ENCODE peak calls at places on chromosome X, in five cellular contexts. W, N, Y, M and U are unnamed samples.

GRCh38 chrX:65985922-65986588 is 53.8 kb downstream of the VSIG4 start:
- DNase-seq in W (peak), N (peak), Y (peak), M (peak), U (peak)

GRCh38 chrX:25858273-25858880 is 279.8 kb upstream of the MAGEB18 start:
- DNase-seq in W (peak), N (no peak), Y (peak), M (no peak), U (peak)

GRCh38 chrX:30992381-30992904 is 79.4 kb downstream of the FTHL17 start:
- DNase-seq in W (peak), N (no peak), Y (peak), M (no peak), U (peak)

GRCh38 chrX:68832101-68832416 is 3.2 kb downstream of the EFNB1 start:
- DNase-seq in W (peak), N (no peak), Y (peak), M (peak), U (peak)

GRCh38 chrX:27186671-27187070 is 276.5 kb downstream of the PPP4R3C start:
- DNase-seq in W (peak), N (no peak), Y (peak), M (peak), U (peak)

GRCh38 chrX:15973299-15973698 is 118.7 kb upstream of the AP1S2 start:
- DNase-seq in W (peak), N (no peak), Y (peak), M (peak), U (peak)

GRCh38 chrX:151765026-151765425 is 30.5 kb downstream of the CNGA2 start:
- DNase-seq in W (no peak), N (no peak), Y (no peak), M (no peak), U (no peak)

GRCh38 chrX:107542500-107542899 is 85.8 kb upstream of the PRPS1 start:
- DNase-seq in W (peak), N (no peak), Y (peak), M (peak), U (no peak)

GRCh38 chrX:47574609-47575325 is 7.5 kb upstream of the TIMP1 start:
- DNase-seq in W (no peak), N (no peak), Y (no peak), M (no peak), U (peak)

GRCh38 chrX:136586386-136586785 is 54.4 kb downstream of the VGLL1 start:
- DNase-seq in W (no peak), N (no peak), Y (peak), M (no peak), U (no peak)

GRCh38 chrX:3582421-3582820 is 131.0 kb downstream of the PRKX start:
- DNase-seq in W (no peak), N (no peak), Y (no peak), M (peak), U (peak)

GRCh38 chrX:110143454-110144210 is 140.7 kb downstream of the TMEM164 start:
- DNase-seq in W (no peak), N (no peak), Y (no peak), M (no peak), U (no peak)

GRCh38 chrX:10071451-10072163 is 85.2 kb upstream of the CLCN4 start:
- DNase-seq in W (peak), N (no peak), Y (no peak), M (no peak), U (no peak)

GRCh38 chrX:24294619-24295018 is 19.2 kb downstream of the SUPT20HL2 start:
- DNase-seq in W (peak), N (no peak), Y (no peak), M (no peak), U (peak)

GRCh38 chrX:115571712-115572111 is 10.7 kb downstream of the PLS3 start:
- DNase-seq in W (peak), N (no peak), Y (no peak), M (peak), U (no peak)

GRCh38 chrX:3501833-3502535 is 155.5 kb upstream of the MXRA5 start:
- DNase-seq in W (no peak), N (no peak), Y (peak), M (no peak), U (no peak)

GRCh38 chrX:47091149-47091775 is 13.0 kb downstream of the RGN start:
- DNase-seq in W (no peak), N (no peak), Y (peak), M (peak), U (peak)

GRCh38 chrX:116490091-116490490 is 27.3 kb upstream of the CT83 start:
- DNase-seq in W (peak), N (no peak), Y (peak), M (no peak), U (peak)

GRCh38 chrX:54248309-54248708 is 65.3 kb upstream of the FAM120C start:
- DNase-seq in W (peak), N (no peak), Y (peak), M (peak), U (peak)

GRCh38 chrX:39856472-39857121 is 241.2 kb downstream of the BCOR start:
- DNase-seq in W (peak), N (no peak), Y (no peak), M (no peak), U (no peak)

GRCh38 chrX:56728321-56728720 is 722 bp upstream of the NBDY start:
- DNase-seq in W (no peak), N (no peak), Y (peak), M (no peak), U (peak)

GRCh38 chrX:105872921-105873320 is 50.6 kb downstream of the NRK start:
- DNase-seq in W (no peak), N (no peak), Y (peak), M (no peak), U (no peak)

GRCh38 chrX:72026341-72027023 is 105.2 kb downstream of the RTL5 start:
- DNase-seq in W (no peak), N (no peak), Y (no peak), M (no peak), U (no peak)

GRCh38 chrX:44669626-44670025 is 127.0 kb upstream of the FUNDC1 start:
- DNase-seq in W (no peak), N (no peak), Y (no peak), M (no peak), U (no peak)

GRCh38 chrX:38175140-38175539 is 45.5 kb downstream of the SRPX start:
- DNase-seq in W (peak), N (no peak), Y (peak), M (peak), U (peak)

GRCh38 chrX:114344756-114345155 is 239.1 kb upstream of the HTR2C start:
- DNase-seq in W (peak), N (no peak), Y (peak), M (peak), U (peak)

GRCh38 chrX:150482537-150483217 is 85.7 kb upstream of the MTM1 start:
- DNase-seq in W (peak), N (no peak), Y (peak), M (peak), U (peak)

GRCh38 chrX:63855896-63856295 is 70.9 kb upstream of the ARHGEF9 start:
- DNase-seq in W (no peak), N (no peak), Y (peak), M (peak), U (no peak)

GRCh38 chrX:107483976-107484726 is 34.7 kb downstream of the FRMPD3 start:
- DNase-seq in W (no peak), N (no peak), Y (peak), M (no peak), U (peak)

GRCh38 chrX:47218280-47218919 is at the start of gene CDK16:
- DNase-seq in W (peak), N (peak), Y (peak), M (peak), U (peak)

GRCh38 chrX:139877710-139878414 is 55.0 kb downstream of the ATP11C start:
- DNase-seq in W (no peak), N (no peak), Y (peak), M (peak), U (no peak)

GRCh38 chrX:16148896-16149295 is 18.4 kb upstream of the MAGEB17 start:
- DNase-seq in W (no peak), N (no peak), Y (no peak), M (no peak), U (no peak)

GRCh38 chrX:81900522-81900921 is 698.6 kb downstream of the SH3BGRL start:
- DNase-seq in W (no peak), N (no peak), Y (no peak), M (no peak), U (no peak)

GRCh38 chrX:21738950-21739287 is 19.0 kb downstream of the SMPX start:
- DNase-seq in W (no peak), N (no peak), Y (no peak), M (no peak), U (no peak)

GRCh38 chrX:21735753-21736127 is 22.2 kb downstream of the SMPX start:
- DNase-seq in W (no peak), N (no peak), Y (no peak), M (no peak), U (no peak)

GRCh38 chrX:21740329-21741274 is 17.3 kb downstream of the SMPX start:
- DNase-seq in W (no peak), N (no peak), Y (peak), M (no peak), U (no peak)

GRCh38 chrX:21741378-21741777 is 16.5 kb downstream of the SMPX start:
- DNase-seq in W (no peak), N (no peak), Y (no peak), M (no peak), U (no peak)

DNA sequence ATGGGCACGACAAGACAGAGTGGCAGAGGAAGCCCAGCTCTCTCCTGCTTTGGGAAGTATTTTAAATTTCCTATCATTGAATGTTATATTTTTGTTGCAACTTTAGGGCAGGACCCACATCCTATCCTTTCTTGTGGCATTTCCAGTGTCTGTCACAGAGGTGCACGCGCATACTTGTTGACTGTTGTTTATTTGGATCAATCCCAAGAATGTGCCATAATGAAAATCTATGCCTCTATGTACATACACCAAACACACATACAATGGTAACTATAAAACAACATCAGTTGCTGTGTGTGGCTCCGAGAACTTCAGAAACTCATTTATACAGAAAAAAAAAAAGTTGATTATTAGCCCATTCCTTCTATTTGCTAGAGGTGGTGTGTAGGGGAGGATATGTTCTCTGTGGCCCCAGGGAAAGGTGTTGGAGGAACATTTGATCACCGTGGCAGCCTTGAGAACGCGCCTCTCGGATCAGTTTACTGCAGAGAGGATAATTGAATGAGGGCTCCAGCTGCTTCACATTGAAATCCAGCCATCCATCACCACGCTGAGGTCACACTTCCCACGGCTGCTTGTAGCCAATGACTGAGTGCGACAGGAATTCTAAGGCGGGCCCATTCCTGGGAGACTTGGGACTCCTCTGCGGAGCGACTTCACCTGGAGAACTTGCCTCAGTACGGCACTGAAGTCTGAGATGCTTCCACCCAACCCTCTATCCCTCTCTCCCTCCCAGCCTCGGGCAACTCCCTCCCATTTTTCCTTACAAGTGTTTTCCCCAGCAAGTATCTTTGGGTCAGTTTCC is 19.6 kb downstream of the SMPX start:
- DNase-seq in W (no peak), N (no peak), Y (peak), M (no peak), U (no peak)
- H3K4me3 ChIP-seq in W (no peak), N (no peak), Y (no peak), M (no peak), U (no peak)

GRCh38 chrX:94524867-94525266 is 850.9 kb downstream of the FAM133A start:
- DNase-seq in W (no peak), N (no peak), Y (no peak), M (no peak), U (no peak)
- TF ChIP-seq CTCF in W (no peak), N (no peak), Y (no peak), M (no peak), U (no peak)

GRCh38 chrX:132665676-132666075 is 176.8 kb upstream of the MBNL3 start:
- DNase-seq in W (no peak), N (no peak), Y (no peak), M (no peak), U (no peak)

GRCh38 chrX:132676561-132677186 is 187.8 kb upstream of the MBNL3 start:
- DNase-seq in W (no peak), N (no peak), Y (no peak), M (no peak), U (no peak)

GRCh38 chrX:132676102-132676501 is 187.3 kb upstream of the MBNL3 start:
- DNase-seq in W (no peak), N (no peak), Y (no peak), M (no peak), U (no peak)

GRCh38 chrX:132669142-132669541 is 180.3 kb upstream of the MBNL3 start:
- DNase-seq in W (no peak), N (no peak), Y (no peak), M (no peak), U (no peak)

DNA sequence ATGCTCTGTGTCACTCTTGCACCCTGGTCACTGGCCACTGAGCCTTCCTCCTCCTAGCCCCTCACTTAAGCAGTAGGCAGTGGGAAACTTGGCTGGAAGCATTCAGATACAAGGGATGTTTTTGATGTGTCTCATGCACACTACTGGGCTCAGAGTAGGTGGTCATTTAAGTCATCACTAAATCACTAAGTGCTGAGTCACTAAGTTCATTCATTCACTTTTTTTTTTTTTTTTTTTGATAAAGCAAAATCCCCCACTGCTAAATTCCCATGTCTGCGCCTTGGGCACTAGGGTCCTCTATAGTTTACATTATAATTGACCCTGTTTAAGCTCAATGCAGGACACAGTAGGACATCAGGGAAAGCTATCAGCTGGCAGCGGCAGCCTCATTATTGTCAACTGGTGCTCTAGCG is 182.4 kb upstream of the MBNL3 start:
- DNase-seq in W (no peak), N (no peak), Y (no peak), M (peak), U (no peak)
- H3K4me3 ChIP-seq in W (no peak), N (no peak), Y (no peak), M (no peak), U (no peak)

GRCh38 chrX:130091976-130092522 is 18.2 kb downstream of the ELF4 start:
- DNase-seq in W (peak), N (peak), Y (no peak), M (no peak), U (no peak)
- TF ChIP-seq CTCF in W (no peak), N (no peak), Y (no peak), M (no peak), U (no peak)

GRCh38 chrX:152989292-152989658 is 4.6 kb downstream of the PNMA5 start:
- DNase-seq in W (no peak), N (no peak), Y (peak), M (peak), U (peak)
- H3K4me3 ChIP-seq in W (no peak), N (no peak), Y (no peak), M (no peak), U (no peak)

GRCh38 chrX:153766871-153767673 is 3.0 kb downstream of the PLXNB3 start:
- DNase-seq in W (no peak), N (peak), Y (no peak), M (no peak), U (no peak)

GRCh38 chrX:153769865-153770605 is 6.0 kb downstream of the PLXNB3 start:
- DNase-seq in W (no peak), N (peak), Y (no peak), M (no peak), U (no peak)

GRCh38 chrX:153769158-153769864 is 5.3 kb downstream of the PLXNB3 start:
- DNase-seq in W (no peak), N (peak), Y (no peak), M (no peak), U (no peak)

GRCh38 chrX:153767674-153768055 is 3.6 kb downstream of the PLXNB3 start:
- DNase-seq in W (no peak), N (no peak), Y (no peak), M (no peak), U (no peak)

GRCh38 chrX:153768311-153769157 is 4.5 kb downstream of the PLXNB3 start:
- DNase-seq in W (no peak), N (peak), Y (no peak), M (no peak), U (no peak)
- TF ChIP-seq CTCF in W (no peak), N (no peak), Y (no peak), M (no peak), U (no peak)

DNA sequence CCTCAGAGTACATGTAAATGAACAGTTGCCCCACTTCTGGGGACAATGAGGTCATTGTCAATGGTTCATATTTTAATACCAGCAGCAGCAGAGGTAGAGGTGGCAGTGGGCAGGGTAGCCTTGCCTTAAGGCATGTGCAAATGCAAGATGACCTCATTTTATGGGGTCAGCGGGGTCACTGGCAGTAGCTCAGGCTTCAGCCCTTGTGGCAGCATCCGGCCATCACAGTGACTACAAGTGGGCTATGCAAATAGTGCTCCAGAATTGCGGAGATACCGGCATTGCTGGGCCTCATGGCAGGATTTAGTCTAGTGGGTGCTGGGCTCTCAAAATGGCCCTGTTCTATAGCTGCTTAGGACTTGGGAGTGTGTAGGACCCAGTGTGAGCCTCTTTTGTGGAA is 144.7 kb downstream of the FAM47A start:
- DNase-seq in W (no peak), N (no peak), Y (no peak), M (no peak), U (no peak)
- H3K4me3 ChIP-seq in W (no peak), N (no peak), Y (no peak), M (no peak), U (no peak)

DNA sequence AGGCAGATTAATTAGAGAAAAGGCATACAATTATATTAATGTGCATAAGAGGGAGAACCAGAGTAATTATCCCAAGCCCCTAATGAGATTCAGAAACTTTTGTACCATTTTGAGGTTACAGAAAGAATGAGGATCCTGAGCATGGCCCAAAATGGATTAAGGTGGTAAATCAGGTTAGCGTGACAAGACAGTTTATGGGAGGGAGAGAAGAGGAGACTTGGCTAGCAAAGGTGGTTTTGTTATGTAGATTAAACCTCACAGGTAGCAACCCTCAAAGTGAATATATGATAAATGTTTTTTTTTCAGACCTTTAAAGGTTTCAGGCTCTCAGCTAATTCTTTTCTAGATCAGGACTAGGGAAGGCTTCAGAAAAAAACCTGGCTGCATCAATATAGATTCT is 781.8 kb downstream of the FAM133A start:
- DNase-seq in W (no peak), N (no peak), Y (no peak), M (no peak), U (no peak)
- TF ChIP-seq CTCF in W (no peak), N (no peak), Y (no peak), M (no peak), U (no peak)